ENCODE peak calls at places on chromosomes 11 and 22, in four cellular contexts. Q is K562, F is WTC11, Z is GM12878. S is an unnamed sample.

GRCh38 chr22:39994046-39994565 is 648 bp upstream of the FAM83F start:
- DNase-seq in Q (peak), F (no peak), Z (no peak), S (no peak)

GRCh38 chr11:114181752-114182151 is 114.4 kb upstream of the NNMT start:
- DNase-seq in Q (no peak), F (no peak), Z (no peak), S (no peak)

GRCh38 chr11:129999407-129999806 is 3.2 kb downstream of the PRDM10 start:
- DNase-seq in Q (no peak), F (no peak), Z (no peak), S (peak)

GRCh38 chr11:133581091-133581490 is 48.8 kb upstream of the OPCML start:
- DNase-seq in Q (no peak), F (no peak), Z (no peak), S (no peak)

GRCh38 chr11:58222730-58223129 is 6.0 kb downstream of the OR10Q1 start:
- DNase-seq in Q (no peak), F (no peak), Z (no peak), S (no peak)

GRCh38 chr11:65493367-65494176 is 5.3 kb upstream of the MALAT1 start:
- DNase-seq in Q (peak), F (peak), Z (no peak), S (peak)

GRCh38 chr11:123132881-123133280 is 62.2 kb downstream of the CLMP start:
- DNase-seq in Q (no peak), F (no peak), Z (no peak), S (no peak)

GRCh38 chr22:49426098-49426497 is 401.6 kb downstream of the BRD1 start:
- DNase-seq in Q (no peak), F (no peak), Z (no peak), S (no peak)

GRCh38 chr22:37445501-37445900 is 18.2 kb upstream of the ELFN2 start:
- DNase-seq in Q (no peak), F (no peak), Z (no peak), S (no peak)

GRCh38 chr11:44880511-44880910 is 70.2 kb downstream of the TP53I11 start:
- DNase-seq in Q (no peak), F (no peak), Z (no peak), S (no peak)

GRCh38 chr11:8384199-8384821 is 120.6 kb upstream of the LMO1 start:
- DNase-seq in Q (peak), F (peak), Z (no peak), S (no peak)

GRCh38 chr11:3807856-3808845 is at the start of gene PGAP2:
- DNase-seq in Q (peak), F (peak), Z (no peak), S (peak)

GRCh38 chr11:12087075-12087775 is 23.2 kb upstream of the MICAL2 start:
- DNase-seq in Q (no peak), F (no peak), Z (no peak), S (no peak)

GRCh38 chr11:12083380-12083779 is 27.0 kb upstream of the MICAL2 start:
- DNase-seq in Q (peak), F (peak), Z (no peak), S (no peak)

GRCh38 chr11:12086271-12087074 is 23.9 kb upstream of the MICAL2 start:
- DNase-seq in Q (no peak), F (no peak), Z (no peak), S (peak)

GRCh38 chr11:12084191-12084717 is 26.1 kb upstream of the MICAL2 start:
- DNase-seq in Q (no peak), F (no peak), Z (no peak), S (no peak)

DNA sequence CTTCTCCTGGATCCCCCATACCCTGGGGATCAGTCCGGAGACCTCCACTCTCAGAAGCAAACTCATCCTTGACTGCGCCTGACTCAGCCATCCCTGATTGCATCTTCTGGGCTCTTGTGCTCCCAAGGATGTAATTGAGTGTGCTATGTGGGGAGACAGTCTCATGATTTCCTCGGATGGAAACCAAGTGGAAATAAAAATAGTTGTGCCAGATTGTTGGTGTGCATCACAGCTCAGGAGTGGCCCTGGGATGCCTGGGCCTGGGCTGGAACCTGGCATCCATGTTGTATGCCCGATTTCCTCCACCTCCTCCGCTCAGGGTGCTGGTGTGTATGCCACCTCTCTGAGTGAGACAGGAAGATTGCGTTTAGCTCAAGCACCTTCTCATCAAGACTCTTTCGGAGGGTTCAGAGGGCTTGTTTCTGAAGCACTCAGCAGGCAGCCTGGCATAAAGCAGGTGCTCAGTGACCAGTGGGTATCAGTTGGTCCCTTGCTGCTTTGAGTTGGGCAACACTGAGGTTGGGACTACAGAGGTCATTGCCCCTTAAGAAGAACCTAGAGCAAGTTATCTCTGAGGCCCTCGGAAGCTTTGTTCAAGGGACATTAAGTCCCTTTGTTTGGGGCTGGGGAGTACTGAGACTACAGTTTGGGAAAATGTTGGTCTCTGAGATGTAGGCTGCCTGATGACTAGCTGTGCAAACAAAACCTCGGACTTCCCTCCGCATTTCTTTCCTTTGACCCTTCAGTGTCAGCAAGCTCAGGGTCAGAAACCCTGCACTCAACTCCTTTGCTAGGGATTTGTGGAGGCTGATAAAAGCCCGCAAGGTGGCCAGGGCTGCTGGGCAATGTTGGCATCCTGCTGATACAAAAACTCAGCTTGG is 24.8 kb upstream of the MICAL2 start:
- DNase-seq in Q (no peak), F (no peak), Z (no peak), S (peak)
- TF ChIP-seq ETV6 in Q (no peak), F (no peak), Z (no peak), S (no peak)

GRCh38 chr11:128039140-128040021 is 548.0 kb downstream of the ETS1 start:
- DNase-seq in Q (no peak), F (no peak), Z (no peak), S (no peak)
- TF ChIP-seq CREM in Q (no peak), F (no peak), Z (no peak), S (no peak)

DNA sequence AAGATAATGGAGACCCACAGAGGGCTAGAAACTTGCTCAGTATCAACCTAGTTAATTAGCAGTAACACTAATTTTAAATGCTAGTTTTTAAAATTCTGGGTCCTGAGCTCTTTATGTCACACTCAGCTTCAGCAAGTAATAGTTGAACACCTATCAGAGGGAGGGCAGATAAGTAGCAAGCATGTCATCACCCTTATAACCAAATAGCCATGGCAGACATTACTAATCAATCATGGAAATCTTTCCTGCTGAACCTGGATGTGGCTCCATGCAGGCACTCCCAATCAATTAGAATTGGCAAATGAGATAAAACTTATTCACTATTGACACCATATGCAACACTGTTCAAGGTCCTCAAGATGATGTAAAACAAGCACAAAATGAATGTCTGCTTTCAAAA is 111.5 kb upstream of the SEZ6L start:
- DNase-seq in Q (no peak), F (no peak), Z (no peak), S (no peak)
- TF ChIP-seq ETV6 in Q (no peak), F (no peak), Z (no peak), S (no peak)

GRCh38 chr22:42066937-42067336 is 3.7 kb downstream of the NAGA start:
- DNase-seq in Q (no peak), F (no peak), Z (no peak), S (no peak)

GRCh38 chr22:42066133-42066761 is 4.4 kb downstream of the NAGA start:
- DNase-seq in Q (no peak), F (no peak), Z (no peak), S (no peak)

GRCh38 chr22:42062506-42063190 is 8.0 kb downstream of the NAGA start:
- DNase-seq in Q (no peak), F (no peak), Z (no peak), S (no peak)

GRCh38 chr22:42065408-42066132 is 5.0 kb downstream of the NAGA start:
- DNase-seq in Q (no peak), F (peak), Z (no peak), S (no peak)

GRCh38 chr22:42064629-42065028 is 6.0 kb downstream of the NAGA start:
- DNase-seq in Q (no peak), F (no peak), Z (no peak), S (no peak)
- TF ChIP-seq CREM in Q (no peak), F (no peak), Z (no peak), S (no peak)

GRCh38 chr11:16295592-16295991 is 60.8 kb downstream of the SOX6 start:
- DNase-seq in Q (no peak), F (no peak), Z (no peak), S (no peak)
- TF ChIP-seq ETV6 in Q (no peak), F (no peak), Z (no peak), S (no peak)

S was measured in HepG2.